ENCODE peak calls at places on chromosomes 7 and 10, in six cellular contexts. F is H1, P is GM12878, V is HepG2, N is HCT116, Y is K562. U is an unnamed sample.

GRCh38 chr7:1666779-1667565 is 3.1 kb upstream of the ELFN1 start:
- DNase-seq in F (peak; percentile 58), P (no peak), V (no peak), N (no peak), Y (no peak), U (no peak)

GRCh38 chr10:26374426-26374825 is 63.7 kb upstream of the APBB1IP start:
- DNase-seq in F (no peak), P (no peak), V (no peak), N (no peak), Y (no peak), U (no peak)

GRCh38 chr7:139118234-139118802 is 8.8 kb upstream of the ZC3HAV1 start:
- DNase-seq in F (no peak), P (peak; percentile 80), V (peak; percentile 47), N (peak; percentile 32), Y (peak; percentile 79), U (no peak)

GRCh38 chr10:28593811-28594210 is 60.9 kb downstream of the WAC start:
- DNase-seq in F (no peak), P (no peak), V (no peak), N (no peak), Y (no peak), U (peak; percentile 11)

GRCh38 chr7:157445246-157445955 is 108.6 kb downstream of the DNAJB6 start:
- DNase-seq in F (peak; percentile 37), P (no peak), V (no peak), N (no peak), Y (no peak), U (no peak)

GRCh38 chr10:56633876-56634452 is 272.9 kb upstream of the ZWINT start:
- DNase-seq in F (no peak), P (peak; percentile 59), V (no peak), N (no peak), Y (no peak), U (no peak)

GRCh38 chr7:158391541-158391940 is 196.1 kb downstream of the PTPRN2 start:
- DNase-seq in F (no peak), P (no peak), V (no peak), N (no peak), Y (no peak), U (no peak)

GRCh38 chr10:19347592-19347991 is 299.0 kb downstream of the MALRD1 start:
- DNase-seq in F (no peak), P (no peak), V (peak; percentile 4), N (no peak), Y (no peak), U (peak; percentile 1)

GRCh38 chr10:95426482-95426881 is 134.7 kb downstream of the SORBS1 start:
- DNase-seq in F (no peak), P (no peak), V (no peak), N (no peak), Y (no peak), U (no peak)

GRCh38 chr10:72276013-72276387 is 2.3 kb downstream of the DDIT4 start:
- DNase-seq in F (no peak), P (no peak), V (no peak), N (peak; percentile 79), Y (no peak), U (no peak)

GRCh38 chr10:3333426-3333825 is 160.8 kb upstream of the PITRM1 start:
- DNase-seq in F (no peak), P (no peak), V (no peak), N (no peak), Y (no peak), U (no peak)

GRCh38 chr10:118742787-118743186 is 12.0 kb downstream of the CACUL1 start:
- DNase-seq in F (no peak), P (no peak), V (no peak), N (no peak), Y (no peak), U (no peak)

GRCh38 chr7:107152011-107152410 is 16.8 kb upstream of the HBP1 start:
- DNase-seq in F (no peak), P (no peak), V (no peak), N (no peak), Y (no peak), U (no peak)

GRCh38 chr7:139901411-139901810 is 72.3 kb downstream of the TBXAS1 start:
- DNase-seq in F (no peak), P (no peak), V (no peak), N (no peak), Y (no peak), U (no peak)

GRCh38 chr7:151717918-151718317 is 159.0 kb downstream of the PRKAG2 start:
- DNase-seq in F (no peak), P (no peak), V (no peak), N (no peak), Y (no peak), U (no peak)

GRCh38 chr7:64101126-64101942 is 56.1 kb downstream of the ZNF727 start:
- DNase-seq in F (no peak), P (no peak), V (no peak), N (no peak), Y (no peak), U (no peak)

GRCh38 chr10:31001740-31002139 is 29.9 kb downstream of the ZNF438 start:
- DNase-seq in F (no peak), P (no peak), V (no peak), N (no peak), Y (no peak), U (no peak)

GRCh38 chr7:47893721-47894365 is 54.4 kb downstream of the PKD1L1 start:
- DNase-seq in F (no peak), P (no peak), V (no peak), N (no peak), Y (no peak), U (no peak)
- TF ChIP-seq ZNF274 in F (no peak), P (no peak), V (no peak), N (no peak), Y (no peak), U (no peak)

GRCh38 chr10:76544789-76545188 is 1092.8 kb downstream of the KCNMA1 start:
- DNase-seq in F (no peak), P (no peak), V (no peak), N (no peak), Y (no peak), U (no peak)
- H3K9me3 ChIP-seq in F (no peaks in the 10 kb centered on the region), P (no peaks in the 10 kb centered on the region), V (no peaks in the 10 kb centered on the region), N (no peaks in the 10 kb centered on the region), Y (no peaks in the 10 kb centered on the region), U (no peaks in the 10 kb centered on the region)

GRCh38 chr10:62723375-62723774 is 81.1 kb upstream of the ADO start:
- DNase-seq in F (no peak), P (no peak), V (no peak), N (no peak), Y (no peak), U (no peak)
- TF ChIP-seq YY1 in F (no peak), P (no peak), V (no peak), N (no peak), Y (no peak), U (no peak)

GRCh38 chr7:83321011-83321410 is 158.3 kb upstream of the PCLO start:
- DNase-seq in F (no peak), P (no peak), V (no peak), N (no peak), Y (no peak), U (no peak)
- TF ChIP-seq ZNF274 in F (no peak), P (no peak), V (no peak), N (no peak), Y (no peak), U (no peak)

DNA sequence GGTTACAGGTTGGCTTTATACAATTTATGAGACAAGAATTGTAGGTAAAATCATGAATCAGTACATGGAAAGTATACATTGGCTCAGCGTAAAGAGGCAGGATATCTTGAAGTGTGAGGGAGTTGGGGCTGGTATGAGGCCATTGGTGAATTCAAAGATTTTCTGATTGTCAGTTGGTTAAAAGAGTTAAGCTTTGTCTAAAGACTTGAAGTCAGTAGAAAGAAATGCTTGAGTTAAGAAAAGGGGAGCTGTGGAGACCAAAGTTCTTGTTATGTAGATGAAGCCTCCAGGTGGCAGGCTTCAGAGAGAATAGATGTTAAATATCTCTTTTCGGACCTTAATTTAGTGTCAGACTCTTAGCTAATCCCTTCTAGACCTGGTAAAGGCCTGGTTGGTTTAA is 341.0 kb downstream of the GALNT17 start:
- DNase-seq in F (no peak), P (no peak), V (no peak), N (no peak), Y (no peak), U (peak; percentile 74)
- H3K9me3 ChIP-seq in F (peaks cover 10% of the 10 kb centered on the region), P (no peaks in the 10 kb centered on the region), V (peaks cover 10% of the 10 kb centered on the region), N (peaks cover 26% of the 10 kb centered on the region), Y (no peaks in the 10 kb centered on the region), U (peaks cover 18% of the 10 kb centered on the region)

GRCh38 chr7:29606830-29607229 is 43.2 kb downstream of the PRR15 start:
- DNase-seq in F (no peak), P (no peak), V (no peak), N (no peak), Y (no peak), U (no peak)

GRCh38 chr7:29604702-29605101 is 41.1 kb downstream of the PRR15 start:
- DNase-seq in F (no peak), P (no peak), V (no peak), N (no peak), Y (no peak), U (no peak)

GRCh38 chr7:29607259-29607658 is 43.6 kb downstream of the PRR15 start:
- DNase-seq in F (no peak), P (no peak), V (no peak), N (no peak), Y (no peak), U (no peak)

GRCh38 chr7:29607889-29608288 is 44.3 kb downstream of the PRR15 start:
- DNase-seq in F (no peak), P (no peak), V (no peak), N (no peak), Y (no peak), U (no peak)

GRCh38 chr7:29606287-29606721 is 42.7 kb downstream of the PRR15 start:
- DNase-seq in F (no peak), P (no peak), V (peak; percentile 64), N (no peak), Y (peak; percentile 38), U (no peak)
- TF ChIP-seq YY1 in F (no peak), P (no peak), V (no peak), N (no peak), Y (no peak), U (no peak)